ENCODE peak calls at places on chromosomes 16 and 17, in seven cellular contexts. K is cardiac fibroblast, O is Calu3, H is pancreas, Q is astrocyte of the cerebellum, W is B cell, P is tibial artery. S is an unnamed sample.

GRCh38 chr17:45574376-45574775 is 83.9 kb upstream of the PLEKHM1 start:
- DNase-seq in W (no peak), K (peak), H (no peak), P (no peak), O (no peak), Q (no peak), S (peak)

GRCh38 chr17:39193346-39193745 is 4.1 kb downstream of the CACNB1 start:
- DNase-seq in O (no peak), H (no peak), W (no peak), Q (no peak), P (no peak), K (no peak), S (no peak)

GRCh38 chr17:82050761-82051641 is 610 bp downstream of the RFNG start:
- DNase-seq in K (no peak), O (no peak), P (no peak), H (no peak), Q (no peak), W (no peak), S (no peak)

GRCh38 chr17:17921192-17922082 is 50.8 kb downstream of the TOM1L2 start:
- DNase-seq in O (peak), K (peak), H (no peak), W (no peak), P (no peak), Q (peak), S (peak)

GRCh38 chr16:8892101-8892575 is 10.0 kb downstream of the LITAFD start:
- DNase-seq in O (no peak), H (no peak), W (no peak), P (no peak), Q (no peak), K (no peak), S (no peak)

GRCh38 chr17:74130841-74131240 is 72.6 kb upstream of the RPL38 start:
- DNase-seq in W (no peak), H (no peak), P (no peak), K (no peak), Q (no peak), O (no peak), S (no peak)

GRCh38 chr17:47810200-47810821 is 11.3 kb downstream of the OSBPL7 start:
- DNase-seq in K (peak), P (no peak), O (peak), W (no peak), Q (peak), H (peak), S (peak)

GRCh38 chr17:59859444-59860025 is 33.2 kb downstream of the TUBD1 start:
- DNase-seq in P (no peak), H (no peak), K (peak), W (no peak), Q (no peak), O (no peak), S (peak)

GRCh38 chr17:76354317-76354729 is 607 bp upstream of the PRPSAP1 start:
- DNase-seq in K (no peak), O (no peak), P (no peak), W (no peak), Q (no peak), H (no peak), S (no peak)

GRCh38 chr17:45705123-45706009 is 78.8 kb upstream of the CRHR1 start:
- DNase-seq in P (no peak), W (no peak), O (peak), Q (no peak), H (no peak), K (no peak), S (peak)

DNA sequence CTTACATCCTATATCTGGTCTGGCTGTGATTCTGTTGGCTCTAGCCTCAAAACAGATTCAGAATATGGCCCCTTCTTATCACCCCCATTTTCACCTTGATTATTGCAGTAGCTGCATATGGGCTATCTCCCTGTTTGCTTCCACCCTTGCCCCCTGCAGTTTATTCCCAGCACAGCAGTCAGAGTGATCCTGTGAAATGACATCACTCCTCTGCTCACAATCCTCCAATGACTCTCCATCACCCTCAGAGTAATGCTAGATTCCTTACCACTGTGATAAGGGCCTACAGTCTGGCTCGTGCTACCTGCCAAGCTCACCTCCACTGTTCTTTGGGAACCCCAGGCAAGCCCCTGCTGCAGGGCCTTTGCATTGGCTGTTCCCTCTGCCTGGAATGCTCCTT is 92.5 kb downstream of the ASIC2 start:
- DNase-seq in W (no peak), P (no peak), Q (no peak), K (no peak), H (no peak), O (no peak), S (no peak)
- TF ChIP-seq CTCF in W (no peak), P (no peak), Q (peak), K (no peak), H (no peak), O (no peak), S (no peak)

DNA sequence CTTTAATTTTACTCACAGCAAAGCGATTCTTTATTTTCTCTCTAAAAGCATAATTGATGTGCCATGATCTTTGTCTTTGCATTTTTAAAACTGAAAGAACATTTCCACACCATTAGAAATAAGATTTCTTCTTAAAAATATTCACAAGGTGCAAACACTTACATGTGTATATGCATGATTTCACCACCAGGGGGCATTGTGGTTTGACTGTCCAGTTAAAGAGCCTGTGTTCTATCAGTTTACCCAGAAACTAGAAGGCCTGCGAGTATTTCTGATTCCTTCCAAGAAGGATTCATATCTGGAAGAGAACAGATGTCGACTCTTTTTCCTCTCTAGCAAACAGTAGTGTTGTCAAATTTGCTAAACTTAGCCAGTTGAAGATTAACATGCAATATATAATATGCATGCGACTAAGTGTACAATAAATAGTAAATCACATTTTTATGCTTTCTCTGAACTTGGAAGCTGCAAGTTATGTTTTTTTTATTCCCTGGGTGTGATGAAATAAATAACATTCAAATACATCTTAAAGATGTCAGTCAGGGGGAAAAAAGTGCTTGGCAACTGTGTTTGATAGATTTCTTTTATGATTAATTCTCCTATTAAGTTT is 404.2 kb downstream of the WWOX start:
- DNase-seq in P (peak), K (peak), O (peak), W (no peak), H (peak), Q (peak), S (no peak)
- TF ChIP-seq CTCF in P (peak), K (peak), O (peak), W (peak), H (peak), Q (peak), S (peak)

GRCh38 chr17:28290703-28291102 is 28.3 kb upstream of the TMEM97 start:
- DNase-seq in P (no peak), Q (no peak), W (no peak), H (no peak), O (no peak), K (no peak), S (no peak)

GRCh38 chr17:28291780-28292330 is 27.1 kb upstream of the TMEM97 start:
- DNase-seq in O (no peak), Q (no peak), H (no peak), W (no peak), P (no peak), K (no peak), S (no peak)

GRCh38 chr17:28282596-28282995 is 36.4 kb upstream of the TMEM97 start:
- DNase-seq in O (no peak), W (no peak), P (no peak), K (peak), Q (peak), H (no peak), S (peak)

GRCh38 chr17:28280826-28281225 is 38.2 kb upstream of the TMEM97 start:
- DNase-seq in K (no peak), W (no peak), O (no peak), H (no peak), Q (no peak), P (no peak), S (no peak)

GRCh38 chr17:28285965-28286364 is 33.0 kb upstream of the TMEM97 start:
- DNase-seq in O (no peak), H (no peak), Q (no peak), P (no peak), W (no peak), K (no peak), S (no peak)
- TF ChIP-seq CTCF in O (no peak), H (no peak), Q (no peak), P (no peak), W (no peak), K (no peak), S (no peak)

GRCh38 chr17:5019475-5019956 is 15.7 kb downstream of the SLC52A1 start:
- DNase-seq in Q (no peak), W (peak), K (no peak), O (no peak), H (no peak), P (no peak), S (no peak)
- TF ChIP-seq CTCF in Q (peak), W (no peak), K (no peak), O (no peak), H (no peak), P (no peak), S (peak)

DNA sequence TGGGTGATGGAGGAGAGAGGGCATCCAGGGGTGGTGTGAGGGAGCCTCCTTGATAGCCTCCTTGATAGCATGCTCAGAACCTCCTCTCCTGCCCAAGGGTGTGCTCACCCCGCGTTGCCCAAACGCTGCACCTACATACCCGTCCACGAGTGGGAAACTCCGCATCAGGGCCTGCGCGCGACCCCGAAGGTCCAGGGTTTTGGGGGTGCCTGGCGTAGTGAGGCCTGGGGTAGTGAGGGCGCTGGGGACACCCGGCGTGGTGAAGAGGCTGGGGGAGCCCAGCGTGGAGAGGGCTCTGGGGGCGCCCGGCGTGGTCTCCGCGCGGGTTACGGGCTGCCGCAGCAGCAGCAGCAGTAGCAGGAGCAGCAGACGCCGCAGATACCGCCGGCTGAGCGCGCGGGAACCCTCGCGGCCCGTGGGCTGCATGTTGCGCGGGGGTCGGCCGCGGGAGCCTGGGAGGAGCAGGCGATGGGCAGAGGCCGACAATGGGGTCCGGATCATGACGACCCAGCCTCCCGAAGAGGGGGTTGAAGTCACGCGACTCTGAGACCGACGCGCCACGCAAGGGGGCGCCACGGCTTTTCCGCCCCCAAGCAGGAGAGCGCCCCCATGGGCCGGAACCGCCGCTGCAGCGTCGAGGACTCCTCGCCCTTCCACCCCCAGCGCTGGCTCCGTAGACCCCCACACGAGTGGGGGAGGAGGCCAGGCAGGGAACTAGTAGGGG is at the start of gene DPEP3:
- DNase-seq in P (no peak), K (no peak), W (no peak), O (no peak), H (no peak), Q (no peak), S (no peak)
- TF ChIP-seq CTCF in P (no peak), K (peak), W (no peak), O (no peak), H (no peak), Q (no peak), S (peak)

GRCh38 chr17:79951361-79952264 is 84.1 kb downstream of the TBC1D16 start:
- DNase-seq in K (peak), P (no peak), Q (peak), W (peak), O (no peak), H (peak), S (peak)
- TF ChIP-seq CTCF in K (no peak), P (no peak), Q (no peak), W (no peak), O (no peak), H (no peak), S (no peak)

DNA sequence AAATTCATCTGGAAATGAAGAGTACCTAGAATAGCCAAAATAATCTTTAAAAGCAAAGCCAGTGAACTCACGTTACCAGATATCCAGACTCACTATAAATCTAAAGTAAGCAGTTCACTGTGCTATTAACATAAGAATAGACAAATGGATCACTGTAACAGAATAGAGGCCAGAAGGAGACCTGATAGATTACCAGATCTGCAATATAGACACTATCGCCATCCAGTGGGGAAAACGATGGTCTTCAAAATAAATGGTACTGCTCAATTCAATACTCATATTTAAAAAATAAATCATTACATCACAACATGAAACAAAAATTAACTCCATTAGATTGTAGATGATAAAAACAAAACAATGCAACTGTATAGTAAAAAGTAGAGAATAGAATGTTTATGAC is 158.6 kb upstream of the CDH8 start:
- DNase-seq in H (no peak), K (no peak), Q (no peak), O (no peak), W (no peak), P (no peak), S (no peak)
- TF ChIP-seq CTCF in H (no peak), K (no peak), Q (peak), O (no peak), W (no peak), P (no peak), S (no peak)

S was measured in HFFc6.